ENCODE peak calls at places on chromosomes 1 and 21, in four cellular contexts. N is CD4-positive, alpha-beta T cell; J is stomach; W is HFF-Myc. L is an unnamed sample.

GRCh38 chr21:44370771-44371410 is 17.5 kb downstream of the TRPM2 start:
- DNase-seq in W (no peak), N (no peak), J (no peak), L (no peak)

GRCh38 chr1:223097713-223098112 is 45.3 kb downstream of the TLR5 start:
- DNase-seq in J (no peak), W (no peak), N (no peak), L (no peak)

GRCh38 chr21:14739590-14739989 is 193.5 kb upstream of the SAMSN1 start:
- DNase-seq in W (no peak), J (no peak), N (no peak), L (no peak)

GRCh38 chr1:42177551-42177981 is 13.0 kb upstream of the GUCA2A start:
- DNase-seq in N (no peak), J (no peak), W (peak), L (no peak)

GRCh38 chr21:36891123-36891522 is 75.3 kb downstream of the HLCS start:
- DNase-seq in W (no peak), N (no peak), J (no peak), L (no peak)

GRCh38 chr1:171664976-171665375 is 12.5 kb upstream of the MYOC start:
- DNase-seq in J (no peak), W (no peak), N (no peak), L (no peak)

GRCh38 chr1:59879556-59879955 is 47.0 kb downstream of the CYP2J2 start:
- DNase-seq in J (peak), W (peak), N (peak), L (no peak)

GRCh38 chr1:223289621-223290020 is 74.4 kb downstream of the SUSD4 start:
- DNase-seq in J (no peak), W (no peak), N (no peak), L (no peak)

GRCh38 chr1:230186003-230186863 is 119.2 kb downstream of the GALNT2 start:
- DNase-seq in J (peak), N (no peak), W (peak), L (no peak)

GRCh38 chr1:9890224-9890731 is 19.8 kb downstream of the CTNNBIP1 start:
- DNase-seq in N (no peak), W (peak), J (peak), L (no peak)

GRCh38 chr1:105072850-105073249 is 1323.2 kb downstream of the AMY1C start:
- DNase-seq in W (no peak), N (no peak), J (no peak), L (no peak)

GRCh38 chr21:45105906-45106485 is 31.6 kb downstream of the ADARB1 start:
- DNase-seq in J (no peak), N (no peak), W (no peak), L (no peak)

GRCh38 chr21:39183272-39184049 is at the start of gene PSMG1:
- DNase-seq in W (peak), N (peak), J (peak), L (peak)

GRCh38 chr1:59458884-59459283 is 162.0 kb downstream of the FGGY start:
- DNase-seq in W (no peak), J (no peak), N (no peak), L (no peak)

GRCh38 chr1:157652859-157653493 is 47.6 kb downstream of the FCRL3 start:
- DNase-seq in N (no peak), W (no peak), J (no peak), L (no peak)

GRCh38 chr1:1780598-1781525 is 2.6 kb upstream of the NADK start:
- DNase-seq in N (no peak), J (no peak), W (no peak), L (no peak)

GRCh38 chr1:220705782-220706181 is 15.6 kb downstream of the C1orf115 start:
- DNase-seq in N (no peak), W (no peak), J (peak), L (no peak)

GRCh38 chr1:172041689-172042088 is 200.4 kb downstream of the DNM3 start:
- DNase-seq in W (peak), N (no peak), J (no peak), L (no peak)

GRCh38 chr21:44871576-44872265 is 1.8 kb downstream of the PTTG1IP start:
- DNase-seq in N (no peak), J (peak), W (no peak), L (no peak)

GRCh38 chr1:6009120-6010040 is 17.2 kb upstream of the NPHP4 start:
- DNase-seq in W (no peak), N (no peak), J (no peak), L (no peak)

GRCh38 chr1:179058343-179059184 is 23.3 kb upstream of the TOR3A start:
- DNase-seq in N (no peak), W (no peak), J (no peak), L (no peak)

GRCh38 chr1:33819913-33820311 is 44.0 kb upstream of the HMGB4 start:
- DNase-seq in W (no peak), N (no peak), J (no peak), L (no peak)

GRCh38 chr1:117595993-117596720 is 9.7 kb upstream of the TENT5C start:
- DNase-seq in W (no peak), J (peak), N (no peak), L (peak)

GRCh38 chr1:175887521-175887920 is 144.1 kb upstream of the TNR start:
- DNase-seq in J (no peak), W (no peak), N (no peak), L (no peak)

GRCh38 chr1:193631306-193631705 is 444.9 kb upstream of the B3GALT2 start:
- DNase-seq in W (no peak), J (no peak), N (no peak), L (no peak)

GRCh38 chr1:21220815-21221214 is 44.1 kb upstream of the EIF4G3 start:
- DNase-seq in J (no peak), N (no peak), W (no peak), L (no peak)

GRCh38 chr1:1331068-1331965 is at the start of gene TAS1R3:
- DNase-seq in W (no peak), N (no peak), J (peak), L (no peak)

GRCh38 chr1:6771568-6771825 is 13.8 kb upstream of the CAMTA1 start:
- DNase-seq in W (no peak), J (no peak), N (no peak), L (no peak)

GRCh38 chr1:40478276-40478675 is 1.2 kb downstream of the ZFP69 start:
- DNase-seq in J (no peak), N (no peak), W (no peak), L (no peak)

GRCh38 chr1:230794431-230794830 is 47.2 kb downstream of the CAPN9 start:
- DNase-seq in N (no peak), J (no peak), W (no peak), L (no peak)

GRCh38 chr1:228050571-228051181 is 31.8 kb upstream of the ARF1 start:
- DNase-seq in N (no peak), J (peak), W (no peak), L (no peak)

GRCh38 chr1:66439028-66439427 is 94.9 kb upstream of the SGIP1 start:
- DNase-seq in N (no peak), W (no peak), J (no peak), L (no peak)

GRCh38 chr21:34915364-34915834 is 133.7 kb downstream of the RUNX1 start:
- DNase-seq in J (no peak), W (no peak), N (no peak), L (no peak)

GRCh38 chr1:172421974-172422604 is 1.6 kb downstream of the C1orf105 start:
- DNase-seq in N (no peak), W (no peak), J (no peak), L (no peak)

GRCh38 chr1:34907487-34908090 is 21.9 kb downstream of the DLGAP3 start:
- DNase-seq in N (no peak), J (no peak), W (no peak), L (no peak)

GRCh38 chr1:234533975-234534876 is 55.2 kb upstream of the TARBP1 start:
- DNase-seq in J (peak), N (no peak), W (peak), L (no peak)

GRCh38 chr1:234214911-234215892 is 158.1 kb upstream of the COA6 start:
- DNase-seq in W (no peak), N (no peak), J (peak), L (no peak)

GRCh38 chr1:29875557-29876028 is 639.3 kb downstream of the PTPRU start:
- DNase-seq in W (no peak), N (no peak), J (no peak), L (no peak)